ENCODE peak calls at places on chromosomes 11 and 22, in ten cellular contexts. One of them, this sample, is unnamed.

GRCh38 chr11:126636911-126637799 is 281.7 kb downstream of the ST3GAL4 start:
- DNase-seq in OCI-LY7: no peak
- DNase-seq in mammary epithelial cell: peak; percentile 34
- DNase-seq in endothelial cell: no peak
- DNase-seq in cerebellum: no peak
- DNase-seq in progenitor cell of endocrine pancreas: no peak
- DNase-seq in stimulated activated CD4-positive, alpha-beta T cell treated with anti-CD3 and anti-CD28 coated beads, Interleukin-4, amount 100 ng/mL, for 4 hours: no peak
- DNase-seq in left ventricle myocardium superior: no peak
- DNase-seq in neural crest cell: no peak
- DNase-seq in naive thymus-derived CD8-positive, alpha-beta T cell: no peak
- DNase-seq in this sample: no peak

GRCh38 chr11:104146421-104146820 is 17.5 kb downstream of the PDGFD start:
- DNase-seq in OCI-LY7: no peak
- DNase-seq in mammary epithelial cell: no peak
- DNase-seq in endothelial cell: no peak
- DNase-seq in cerebellum: no peak
- DNase-seq in progenitor cell of endocrine pancreas: no peak
- DNase-seq in stimulated activated CD4-positive, alpha-beta T cell treated with anti-CD3 and anti-CD28 coated beads, Interleukin-4, amount 100 ng/mL, for 4 hours: no peak
- DNase-seq in left ventricle myocardium superior: no peak
- DNase-seq in neural crest cell: no peak
- DNase-seq in naive thymus-derived CD8-positive, alpha-beta T cell: no peak
- DNase-seq in this sample: no peak

GRCh38 chr11:60931897-60932296 is 7.6 kb downstream of the TMEM132A start:
- DNase-seq in OCI-LY7: peak; percentile 48
- DNase-seq in mammary epithelial cell: no peak
- DNase-seq in endothelial cell: no peak
- DNase-seq in cerebellum: no peak
- DNase-seq in progenitor cell of endocrine pancreas: no peak
- DNase-seq in stimulated activated CD4-positive, alpha-beta T cell treated with anti-CD3 and anti-CD28 coated beads, Interleukin-4, amount 100 ng/mL, for 4 hours: no peak
- DNase-seq in left ventricle myocardium superior: no peak
- DNase-seq in neural crest cell: no peak
- DNase-seq in naive thymus-derived CD8-positive, alpha-beta T cell: no peak
- DNase-seq in this sample: no peak

GRCh38 chr11:73931951-73932350 is 18.9 kb upstream of the DNAJB13 start:
- DNase-seq in OCI-LY7: no peak
- DNase-seq in mammary epithelial cell: no peak
- DNase-seq in endothelial cell: no peak
- DNase-seq in cerebellum: no peak
- DNase-seq in progenitor cell of endocrine pancreas: no peak
- DNase-seq in stimulated activated CD4-positive, alpha-beta T cell treated with anti-CD3 and anti-CD28 coated beads, Interleukin-4, amount 100 ng/mL, for 4 hours: no peak
- DNase-seq in left ventricle myocardium superior: no peak
- DNase-seq in neural crest cell: no peak
- DNase-seq in naive thymus-derived CD8-positive, alpha-beta T cell: no peak
- DNase-seq in this sample: no peak

GRCh38 chr22:24437820-24438328 is 10.5 kb downstream of the ADORA2A start:
- DNase-seq in OCI-LY7: peak; percentile 89
- DNase-seq in mammary epithelial cell: peak; percentile 49
- DNase-seq in endothelial cell: no peak
- DNase-seq in cerebellum: no peak
- DNase-seq in progenitor cell of endocrine pancreas: no peak
- DNase-seq in stimulated activated CD4-positive, alpha-beta T cell treated with anti-CD3 and anti-CD28 coated beads, Interleukin-4, amount 100 ng/mL, for 4 hours: no peak
- DNase-seq in left ventricle myocardium superior: no peak
- DNase-seq in neural crest cell: no peak
- DNase-seq in naive thymus-derived CD8-positive, alpha-beta T cell: no peak
- DNase-seq in this sample: no peak

GRCh38 chr22:22030493-22031182 is 48.1 kb upstream of the TOP3B start:
- DNase-seq in OCI-LY7: peak; percentile 96
- DNase-seq in mammary epithelial cell: no peak
- DNase-seq in endothelial cell: no peak
- DNase-seq in cerebellum: no peak
- DNase-seq in progenitor cell of endocrine pancreas: no peak
- DNase-seq in stimulated activated CD4-positive, alpha-beta T cell treated with anti-CD3 and anti-CD28 coated beads, Interleukin-4, amount 100 ng/mL, for 4 hours: no peak
- DNase-seq in left ventricle myocardium superior: peak; percentile 39
- DNase-seq in neural crest cell: no peak
- DNase-seq in naive thymus-derived CD8-positive, alpha-beta T cell: no peak
- DNase-seq in this sample: peak; percentile 47

GRCh38 chr11:44286268-44286880 is 23.6 kb downstream of the ALX4 start:
- DNase-seq in OCI-LY7: peak; percentile 57
- DNase-seq in mammary epithelial cell: peak; percentile 44
- DNase-seq in endothelial cell: peak; percentile 75
- DNase-seq in cerebellum: peak; percentile 36
- DNase-seq in progenitor cell of endocrine pancreas: peak; percentile 47
- DNase-seq in stimulated activated CD4-positive, alpha-beta T cell treated with anti-CD3 and anti-CD28 coated beads, Interleukin-4, amount 100 ng/mL, for 4 hours: peak; percentile 23
- DNase-seq in left ventricle myocardium superior: no peak
- DNase-seq in neural crest cell: peak; percentile 79
- DNase-seq in naive thymus-derived CD8-positive, alpha-beta T cell: peak; percentile 41
- DNase-seq in this sample: peak; percentile 93

GRCh38 chr22:31945478-31945815 is 1.1 kb downstream of the YWHAH start:
- DNase-seq in OCI-LY7: peak; percentile 58
- DNase-seq in mammary epithelial cell: no peak
- DNase-seq in endothelial cell: no peak
- DNase-seq in cerebellum: no peak
- DNase-seq in progenitor cell of endocrine pancreas: no peak
- DNase-seq in stimulated activated CD4-positive, alpha-beta T cell treated with anti-CD3 and anti-CD28 coated beads, Interleukin-4, amount 100 ng/mL, for 4 hours: no peak
- DNase-seq in left ventricle myocardium superior: no peak
- DNase-seq in neural crest cell: no peak
- DNase-seq in naive thymus-derived CD8-positive, alpha-beta T cell: no peak
- DNase-seq in this sample: no peak